ENCODE peak calls at places on chromosomes 12 and 14, in six cellular contexts. C is fibroblast of villous mesenchyme, V is tibial artery, D is PC-3, I is WTC11, B is neural progenitor cell. S is an unnamed sample.

GRCh38 chr14:66315548-66315947 is 170.6 kb upstream of the CCDC196 start:
- DNase-seq in C (no peak), V (no peak), D (no peak), I (peak; percentile 19), B (peak; percentile 14), S (no peak)

GRCh38 chr14:71362920-71363584 is 455.8 kb downstream of the PCNX1 start:
- DNase-seq in C (peak; percentile 69), V (no peak), D (no peak), I (no peak), B (no peak), S (no peak)

GRCh38 chr12:104618691-104619090 is 161.9 kb downstream of the CHST11 start:
- DNase-seq in C (no peak), V (no peak), D (no peak), I (no peak), B (no peak), S (no peak)

GRCh38 chr14:69475194-69475818 is 9.2 kb upstream of the PLEKHD1 start:
- DNase-seq in C (peak; percentile 7), V (no peak), D (peak; percentile 66), I (no peak), B (peak; percentile 47), S (no peak)

GRCh38 chr12:40078201-40078730 is 27.6 kb downstream of the SLC2A13 start:
- DNase-seq in C (no peak), V (no peak), D (no peak), I (no peak), B (no peak), S (no peak)

GRCh38 chr12:66144796-66145754 is 14.5 kb upstream of the LLPH start:
- DNase-seq in C (peak; percentile 80), V (no peak), D (peak; percentile 91), I (no peak), B (peak; percentile 35), S (no peak)

GRCh38 chr14:75119056-75119455 is 7.8 kb downstream of the NEK9 start:
- DNase-seq in C (peak; percentile 57), V (no peak), D (peak; percentile 16), I (no peak), B (no peak), S (no peak)

GRCh38 chr14:60512952-60513554 is 4.1 kb downstream of the SIX6 start:
- DNase-seq in C (no peak), V (no peak), D (no peak), I (peak; percentile 52), B (peak; percentile 27), S (no peak)

GRCh38 chr12:132259364-132259871 is 70.0 kb downstream of the GALNT9 start:
- DNase-seq in C (no peak), V (no peak), D (no peak), I (no peak), B (no peak), S (no peak)

GRCh38 chr14:77543240-77543551 is 44.6 kb upstream of the ISM2 start:
- DNase-seq in C (peak; percentile 61), V (no peak), D (no peak), I (no peak), B (no peak), S (no peak)

GRCh38 chr12:57047981-57048380 is 1.9 kb downstream of the MYO1A start:
- DNase-seq in C (peak; percentile 27), V (no peak), D (no peak), I (no peak), B (no peak), S (no peak)

DNA sequence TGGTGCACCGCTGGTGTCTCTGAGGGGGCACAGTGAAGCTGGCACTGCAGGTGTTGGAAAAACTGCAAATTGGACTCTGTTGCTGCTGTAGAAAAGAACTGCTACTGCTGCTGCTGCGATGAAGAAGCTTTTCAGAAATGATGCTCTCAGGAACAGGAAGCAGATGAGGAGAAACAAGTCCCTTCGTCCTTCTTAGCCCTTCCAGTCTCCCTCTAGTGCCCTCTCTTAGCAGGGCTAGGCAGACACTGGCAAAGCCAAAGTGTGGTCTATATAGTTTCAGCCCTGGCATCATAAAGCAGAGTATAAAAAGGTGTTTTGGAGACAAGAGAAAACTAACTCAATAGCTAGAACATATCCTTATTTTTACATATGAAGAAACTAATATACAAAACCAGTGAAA is 174.5 kb downstream of the MYRFL start:
- DNase-seq in C (no peak), V (no peak), D (no peak), I (no peak), B (no peak), S (no peak)
- TF ChIP-seq CTCF in C (no peak), V (no peak), D (no peak), I (no peak), B (no peak), S (no peak)

GRCh38 chr12:58916153-58916709 is 4.1 kb downstream of the LRIG3 start:
- DNase-seq in C (peak; percentile 69), V (no peak), D (no peak), I (no peak), B (no peak), S (no peak)
- TF ChIP-seq CTCF in C (no peak), V (no peak), D (no peak), I (no peak), B (no peak), S (no peak)

GRCh38 chr12:118034429-118035193 is 18.1 kb downstream of the RFC5 start:
- DNase-seq in C (peak; percentile 61), V (no peak), D (peak; percentile 75), I (peak; percentile 18), B (peak; percentile 49), S (peak; percentile 12)
- TF ChIP-seq CTCF in C (peak; percentile 47), V (peak; percentile 20), D (peak; percentile 78), I (no peak), B (peak; percentile 49), S (peak; percentile 26)

GRCh38 chr14:50311974-50312733 is at the start of the genes DMAC2L and L2HGDH:
- DNase-seq in C (peak; percentile 91), V (peak; percentile 96), D (peak; percentile 98), I (peak; percentile 94), B (peak; percentile 97), S (peak; percentile 94)
- TF ChIP-seq CTCF in C (no peak), V (peak; percentile 18), D (peak; percentile 20), I (no peak), B (no peak), S (no peak)

DNA sequence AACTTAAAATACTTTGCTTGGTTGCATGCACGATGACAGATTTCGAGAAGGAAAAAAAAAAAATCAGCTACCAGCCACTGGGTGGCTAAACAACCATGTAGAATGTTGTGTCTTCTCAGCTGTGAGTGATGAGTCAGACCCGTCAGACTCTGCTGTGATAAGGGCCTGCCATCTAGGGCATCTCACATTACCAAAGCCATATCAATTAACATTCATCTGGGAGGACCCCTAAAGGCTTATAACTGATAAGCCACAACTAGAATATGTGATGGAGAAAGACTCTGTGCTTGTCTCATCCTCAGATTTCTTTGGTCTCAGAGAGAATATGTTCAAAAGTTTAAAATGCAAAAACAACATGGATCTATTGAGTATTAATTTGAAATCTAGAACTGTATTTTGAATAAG is 111.5 kb downstream of the PAX9 start:
- DNase-seq in C (no peak), V (no peak), D (peak; percentile 76), I (no peak), B (no peak), S (no peak)
- TF ChIP-seq CTCF in C (no peak), V (no peak), D (peak; percentile 71), I (no peak), B (no peak), S (no peak)

GRCh38 chr14:64914237-64914971 is at the start of gene CHURC1:
- DNase-seq in C (peak; percentile 98), V (peak; percentile 99), D (peak; percentile 100), I (peak; percentile 97), B (peak; percentile 99), S (peak; percentile 97)
- TF ChIP-seq CTCF in C (no peak), V (no peak), D (no peak), I (no peak), B (no peak), S (no peak)

DNA sequence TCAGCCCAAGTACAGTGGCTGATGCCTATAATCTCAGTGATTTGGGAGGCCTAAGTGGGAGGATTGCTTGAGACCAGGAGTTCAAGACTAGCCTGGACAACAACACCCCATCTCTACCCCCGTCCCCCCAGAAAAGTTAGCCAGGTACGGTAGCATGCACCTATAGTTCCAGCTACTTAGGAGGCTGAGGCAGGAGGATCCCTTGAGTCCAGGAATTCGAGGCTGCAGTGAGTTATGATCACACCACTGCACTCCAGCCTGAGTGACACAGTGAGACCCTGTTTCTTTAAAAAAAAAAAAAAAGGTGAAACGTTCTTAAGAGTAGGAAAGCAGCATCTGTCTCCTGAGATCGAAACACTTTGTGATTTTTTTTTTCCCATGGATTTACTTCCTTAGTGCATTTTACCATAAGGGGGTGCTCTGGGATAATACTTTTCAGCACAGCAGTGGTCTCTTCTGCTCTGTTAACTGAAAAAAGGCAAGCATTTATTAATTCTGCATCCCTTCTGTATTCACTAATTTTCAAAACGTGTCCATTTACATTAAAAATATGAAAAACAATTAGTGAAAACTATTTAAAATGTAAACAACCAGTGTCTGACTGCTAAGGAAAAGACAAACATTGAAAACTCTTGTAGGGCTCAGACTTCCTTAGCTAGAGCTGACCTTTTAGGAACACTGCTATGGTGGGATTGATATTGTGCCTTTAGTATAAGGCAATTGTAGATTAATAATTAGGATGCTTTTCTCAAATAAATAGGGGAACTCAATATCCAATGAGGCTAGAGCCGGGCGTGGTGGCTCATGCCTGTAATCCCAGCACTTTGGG is 31.2 kb upstream of the USP44 start:
- DNase-seq in C (peak; percentile 40), V (no peak), D (peak; percentile 71), I (no peak), B (peak; percentile 39), S (no peak)
- TF ChIP-seq CTCF in C (peak; percentile 49), V (peak; percentile 49), D (peak; percentile 82), I (no peak), B (peak; percentile 65), S (peak; percentile 38)

GRCh38 chr14:94558842-94559241 is 2.4 kb upstream of the SERPINA4 start:
- DNase-seq in C (no peak), V (peak; percentile 11), D (no peak), I (no peak), B (no peak), S (no peak)
- TF ChIP-seq CTCF in C (no peak), V (no peak), D (no peak), I (no peak), B (no peak), S (no peak)